ENCODE peak calls at places on chromosomes 2 and 18, in nine cellular contexts. A is GM23338, Z is Peyer's patch, W is heart left ventricle, T is astrocyte, I is transverse colon, S is RWPE2, X is upper lobe of right lung, B is hepatocyte. Q is an unnamed sample.
A peak's percentile ranks its signal among the peaks of the same experiment; 100 is the strongest.

GRCh38 chr2:233476651-233477547 is 89.7 kb downstream of the USP40 start:
- DNase-seq in A (no peak), B (no peak), T (no peak), I (no peak), W (no peak), X (no peak), Z (peak; percentile 12), S (no peak), Q (no peak)

GRCh38 chr2:231660860-231661259 is 47.5 kb upstream of the PTMA start:
- DNase-seq in I (no peak), B (no peak), X (no peak), Z (no peak), W (no peak), T (no peak), S (no peak), A (no peak), Q (no peak)

GRCh38 chr2:53498210-53498609 is 269.4 kb upstream of the CHAC2 start:
- DNase-seq in T (peak; percentile 85), B (no peak), A (no peak), X (no peak), I (no peak), Z (no peak), S (no peak), W (no peak), Q (no peak)

GRCh38 chr2:241803387-241804325 is 5.3 kb upstream of the NEU4 start:
- DNase-seq in Z (no peak), A (peak; percentile 82), I (peak; percentile 28), W (peak; percentile 78), T (peak; percentile 34), B (peak; percentile 59), S (no peak), X (peak; percentile 67), Q (peak; percentile 60)

GRCh38 chr2:154914606-154915005 is 216.1 kb downstream of the KCNJ3 start:
- DNase-seq in A (no peak), X (no peak), Z (no peak), S (no peak), T (no peak), I (no peak), W (no peak), B (peak; percentile 15), Q (no peak)

GRCh38 chr2:68994864-68995263 is 18.1 kb upstream of the ANTXR1 start:
- DNase-seq in B (no peak), Z (no peak), W (peak; percentile 72), I (no peak), T (peak; percentile 93), X (no peak), S (no peak), A (no peak), Q (peak; percentile 56)

GRCh38 chr2:17753803-17754663 is at the start of the genes GEN1 and SMC6:
- DNase-seq in W (peak; percentile 92), T (peak; percentile 73), B (peak; percentile 96), Z (peak; percentile 86), I (peak; percentile 93), A (peak; percentile 91), X (peak; percentile 96), S (peak; percentile 88), Q (peak; percentile 97)

GRCh38 chr2:19538411-19538963 is 180.1 kb upstream of the OSR1 start:
- DNase-seq in W (peak; percentile 35), T (peak; percentile 98), I (peak; percentile 63), A (no peak), B (peak; percentile 75), X (no peak), S (peak; percentile 86), Z (no peak), Q (no peak)

GRCh38 chr2:46657042-46657504 is 177.7 kb downstream of the TMEM247 start:
- DNase-seq in A (peak; percentile 85), W (peak; percentile 40), Z (peak; percentile 22), S (no peak), B (peak; percentile 19), T (no peak), I (peak; percentile 28), X (no peak), Q (peak; percentile 55)

GRCh38 chr2:80591233-80591632 is 286.7 kb upstream of the LRRTM1 start:
- DNase-seq in W (no peak), S (no peak), T (no peak), A (no peak), X (no peak), B (no peak), I (no peak), Z (no peak), Q (no peak)

GRCh38 chr2:222193328-222194008 is 105.3 kb downstream of the PAX3 start:
- DNase-seq in T (no peak), A (no peak), Z (no peak), W (no peak), X (no peak), I (no peak), S (no peak), B (peak; percentile 6), Q (no peak)

DNA sequence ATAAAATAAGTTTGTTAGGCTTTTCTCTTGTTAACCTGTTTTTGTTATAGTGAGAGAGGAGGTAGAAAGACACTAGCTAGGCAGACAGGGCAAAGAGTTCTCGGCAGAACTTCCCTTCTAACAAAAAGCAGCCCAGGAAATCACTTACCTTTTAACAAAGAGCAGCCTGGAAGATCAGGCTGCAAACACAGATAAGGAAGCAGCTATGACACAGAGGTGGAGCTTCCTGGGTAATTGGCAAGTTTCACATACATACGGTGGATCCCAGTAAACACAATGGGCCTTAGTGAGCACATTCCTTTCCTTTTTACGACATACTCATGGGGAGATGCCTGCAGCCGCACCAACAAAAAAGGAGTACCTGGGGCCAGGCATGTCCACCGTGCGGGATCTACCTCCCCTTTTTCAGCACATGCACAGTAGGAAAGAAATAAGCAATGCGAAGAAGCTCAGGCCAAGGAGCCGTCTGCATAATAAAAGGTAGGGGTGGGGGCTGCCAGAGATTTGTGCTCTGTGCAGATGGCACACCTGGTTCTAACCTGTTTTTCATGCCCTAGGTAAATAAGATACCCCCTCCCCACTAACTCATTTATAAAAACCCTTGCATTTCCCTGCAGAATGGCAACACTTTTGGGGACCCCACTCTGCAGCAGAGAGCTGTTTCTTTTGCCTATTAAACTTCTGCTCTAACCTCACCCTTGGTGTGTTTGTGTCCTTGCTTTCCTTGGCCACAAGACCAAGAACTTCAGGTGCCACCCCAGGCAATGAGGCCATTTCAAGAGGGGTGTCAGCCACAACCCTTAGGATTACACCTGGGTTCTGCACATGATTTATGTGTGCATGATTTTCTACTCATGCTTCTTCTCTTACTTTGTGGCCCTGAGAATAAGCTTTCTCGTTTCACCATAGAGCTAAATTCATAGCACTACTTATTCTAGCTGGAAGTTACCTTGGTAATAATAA is 26.5 kb downstream of the MDH1 start:
- DNase-seq in T (peak; percentile 52), W (no peak), A (peak; percentile 89), S (peak; percentile 49), B (peak; percentile 52), I (no peak), X (no peak), Z (no peak), Q (peak; percentile 85)
- H3K27ac ChIP-seq in T (peak overlapping the region; percentile 66), W (no peak overlapping the region), A (peak overlapping the region; percentile 98), S (peak overlapping the region; percentile 99), B (peak overlapping the region; percentile 92), I (no peak overlapping the region), X (no peak overlapping the region), Z (no peak overlapping the region), Q (peak overlapping the region; percentile 94)

GRCh38 chr2:57987835-57988573 is 58.6 kb upstream of the VRK2 start:
- DNase-seq in B (no peak), S (no peak), W (no peak), Z (no peak), A (no peak), I (no peak), T (peak; percentile 66), X (no peak), Q (no peak)

GRCh38 chr2:57990118-57990725 is 56.4 kb upstream of the VRK2 start:
- DNase-seq in B (no peak), S (no peak), Z (no peak), T (no peak), W (no peak), A (no peak), I (no peak), X (no peak), Q (no peak)
- H3K4me3 ChIP-seq in B (no peak overlapping the region), S (no peak overlapping the region), Z (no peak overlapping the region), T (no peak overlapping the region), W (no peak overlapping the region), A (no peak overlapping the region), I (no peak overlapping the region), X (no peak overlapping the region), Q (no peak overlapping the region)

GRCh38 chr18:44823286-44823685 is 142.6 kb downstream of the SETBP1 start:
- DNase-seq in S (no peak), Z (no peak), B (no peak), X (no peak), T (no peak), A (no peak), W (no peak), I (no peak), Q (no peak)

GRCh38 chr18:44823782-44824181 is 143.1 kb downstream of the SETBP1 start:
- DNase-seq in T (peak; percentile 88), I (no peak), B (no peak), S (no peak), W (no peak), X (no peak), A (no peak), Z (no peak), Q (no peak)

GRCh38 chr18:44824884-44825283 is 144.2 kb downstream of the SETBP1 start:
- DNase-seq in W (no peak), X (no peak), S (no peak), Z (no peak), T (no peak), I (no peak), A (no peak), B (no peak), Q (no peak)

GRCh38 chr18:44828080-44828479 is 147.4 kb downstream of the SETBP1 start:
- DNase-seq in T (no peak), W (no peak), B (no peak), X (no peak), I (no peak), A (no peak), S (no peak), Z (no peak), Q (no peak)

GRCh38 chr18:44826418-44827259 is 146.0 kb downstream of the SETBP1 start:
- DNase-seq in I (peak; percentile 81), Z (no peak), W (peak; percentile 87), A (no peak), B (peak; percentile 78), X (no peak), S (no peak), T (peak; percentile 97), Q (no peak)
- TF ChIP-seq CTCF in I (no peak), Z (no peak), W (no peak), A (no peak), B (no peak), X (no peak), S (no peak), T (no peak), Q (no peak)

DNA sequence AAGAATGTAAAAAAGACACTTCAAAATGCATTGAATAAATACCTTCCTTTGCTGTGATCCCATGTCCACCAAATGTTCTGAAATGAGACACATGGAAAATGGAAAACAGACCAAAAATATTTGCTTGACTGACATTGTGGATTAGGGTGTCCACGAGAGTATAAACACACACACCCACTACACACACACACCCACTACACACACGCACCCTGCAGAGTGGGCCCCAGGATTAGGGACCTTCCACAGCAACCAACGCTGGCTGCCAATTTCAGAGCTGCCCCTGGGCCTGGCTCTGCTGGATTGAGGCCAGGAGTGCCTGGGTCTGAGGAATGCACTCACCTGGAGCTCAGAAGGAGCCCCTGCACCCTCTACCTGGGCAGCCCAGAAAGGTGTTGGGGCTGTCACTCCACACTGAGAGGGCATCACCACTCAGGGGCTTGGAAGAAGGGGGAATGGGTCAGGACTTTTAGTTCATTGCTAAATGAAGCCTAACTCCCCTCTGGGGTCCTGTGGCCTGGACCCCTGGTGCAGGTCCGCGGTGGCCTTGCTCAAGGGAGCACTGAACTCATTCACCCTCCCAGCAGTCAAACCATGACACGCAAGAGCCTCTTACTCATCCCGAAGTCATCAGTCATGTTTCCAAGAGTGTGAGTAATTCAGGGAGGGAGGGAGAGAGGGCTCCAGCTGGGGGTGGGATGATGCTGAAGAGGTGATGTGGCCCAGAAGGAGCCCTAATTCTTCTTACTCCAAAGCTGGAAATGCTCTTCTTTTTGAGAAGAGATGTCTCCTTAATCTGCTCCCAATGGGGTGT is 50.2 kb upstream of the PLB1 start:
- DNase-seq in T (peak; percentile 97), W (no peak), S (peak; percentile 90), A (no peak), Z (no peak), B (peak; percentile 74), I (no peak), X (peak; percentile 45), Q (no peak)
- H3K27ac ChIP-seq in T (peak overlapping the region; percentile 88), W (no peak overlapping the region), S (peak overlapping the region; percentile 92), A (no peak overlapping the region), Z (no peak overlapping the region), B (peak overlapping the region; percentile 72), I (no peak overlapping the region), X (no peak overlapping the region), Q (no peak overlapping the region)

Q was measured in endodermal cell.